ENCODE peak calls at places on chromosomes 2 and 18, in eight cellular contexts. H is breast epithelium; Q is AG04450; N is psoas muscle; A is OCI-LY7; T is upper lobe of right lung; W is testis; U is CD4-positive, CD25-positive, alpha-beta regulatory T cell. O is an unnamed sample.

GRCh38 chr2:17646096-17646554 is 105.6 kb downstream of the VSNL1 start:
- DNase-seq in Q (peak), H (peak), W (peak), N (no peak), U (peak), T (no peak), A (peak), O (peak)

GRCh38 chr18:51164327-51165290 is 32.9 kb downstream of the MEX3C start:
- DNase-seq in U (no peak), T (no peak), N (no peak), H (peak), A (peak), Q (no peak), W (no peak), O (no peak)

GRCh38 chr2:239186516-239186915 is 214.3 kb downstream of the HDAC4 start:
- DNase-seq in N (no peak), U (no peak), W (no peak), Q (no peak), T (peak), A (no peak), H (no peak), O (no peak)

GRCh38 chr2:42840141-42840540 is 47.8 kb upstream of the HAAO start:
- DNase-seq in W (peak), T (peak), H (no peak), A (no peak), N (no peak), U (no peak), Q (no peak), O (no peak)

GRCh38 chr18:52341617-52342381 is 1.8 kb downstream of the DCC start:
- DNase-seq in A (no peak), H (no peak), Q (no peak), U (no peak), T (no peak), N (peak), W (peak), O (no peak)

GRCh38 chr2:144711546-144712276 is 191.8 kb upstream of the ZEB2 start:
- DNase-seq in H (no peak), A (no peak), T (no peak), W (no peak), U (no peak), Q (no peak), N (no peak), O (no peak)

GRCh38 chr18:69215151-69215550 is 185.5 kb upstream of the DOK6 start:
- DNase-seq in U (no peak), W (no peak), T (no peak), Q (no peak), N (no peak), A (no peak), H (no peak), O (no peak)

GRCh38 chr2:88590998-88591613 is 36.2 kb downstream of the EIF2AK3 start:
- DNase-seq in A (peak), N (no peak), U (peak), Q (peak), W (peak), T (no peak), H (no peak), O (peak)

DNA sequence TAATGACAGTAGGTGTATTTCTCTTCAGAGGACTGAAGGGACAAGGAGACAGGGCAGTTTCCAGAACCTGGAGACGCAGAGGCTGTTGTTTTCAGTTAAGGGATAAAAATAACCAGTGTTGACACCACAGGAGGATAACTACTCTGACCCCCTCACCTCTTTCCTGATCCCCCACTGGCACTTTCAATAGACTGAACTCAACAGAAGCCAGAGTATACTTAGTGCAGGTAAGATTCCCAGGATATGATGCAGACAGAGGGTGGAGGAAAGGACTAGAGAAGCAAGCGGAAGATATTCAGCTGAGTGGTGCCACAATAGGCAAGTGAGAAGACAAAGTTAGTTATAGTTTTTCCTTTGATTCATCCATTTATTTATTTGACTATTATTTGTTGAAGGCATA is 19.8 kb downstream of the DHRS9 start:
- DNase-seq in W (no peak), Q (no peak), H (no peak), N (no peak), A (no peak), T (no peak), U (no peak), O (no peak)
- H3K27ac ChIP-seq in W (no peak), Q (no peak), H (no peak), N (no peak), A (no peak), T (no peak), U (no peak), O (no peak)

GRCh38 chr2:108589372-108589771 is 55.1 kb downstream of the LIMS1 start:
- DNase-seq in T (no peak), Q (no peak), N (no peak), W (no peak), H (no peak), A (no peak), U (no peak), O (no peak)
- H3K27ac ChIP-seq in T (peak), Q (no peak), N (peak), W (no peak), H (no peak), A (no peak), U (no peak), O (no peak)

DNA sequence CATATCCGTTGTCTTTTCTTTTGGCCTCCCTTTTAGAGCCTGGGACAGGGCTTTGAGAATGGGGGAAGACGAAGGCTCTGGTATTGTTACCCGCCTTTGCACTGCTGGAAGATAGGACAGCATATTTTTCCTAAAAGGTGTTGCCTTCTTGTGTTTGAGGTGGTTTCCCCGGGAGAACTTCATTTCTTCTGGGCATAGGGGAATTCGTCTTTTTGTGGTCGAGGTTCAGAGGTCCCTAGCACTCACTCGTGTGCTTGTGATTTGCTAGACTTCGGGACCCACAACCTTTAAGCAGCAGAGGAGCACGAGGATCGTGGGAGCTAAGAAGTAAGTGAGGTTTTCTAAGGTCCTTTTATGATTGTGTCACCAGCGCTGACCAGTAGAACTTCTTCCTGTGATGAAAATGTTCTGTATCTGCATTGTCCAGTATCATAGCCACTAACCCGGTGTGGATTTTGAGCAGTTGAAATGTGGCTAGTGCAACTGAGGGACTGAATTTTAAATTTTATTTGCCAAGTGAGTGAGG is 611 bp downstream of the ZNF512 start:
- DNase-seq in Q (no peak), A (peak), T (no peak), H (no peak), W (no peak), N (no peak), U (no peak), O (no peak)
- H3K27ac ChIP-seq in Q (peak), A (peak), T (peak), H (peak), W (peak), N (peak), U (peak), O (no peak)

DNA sequence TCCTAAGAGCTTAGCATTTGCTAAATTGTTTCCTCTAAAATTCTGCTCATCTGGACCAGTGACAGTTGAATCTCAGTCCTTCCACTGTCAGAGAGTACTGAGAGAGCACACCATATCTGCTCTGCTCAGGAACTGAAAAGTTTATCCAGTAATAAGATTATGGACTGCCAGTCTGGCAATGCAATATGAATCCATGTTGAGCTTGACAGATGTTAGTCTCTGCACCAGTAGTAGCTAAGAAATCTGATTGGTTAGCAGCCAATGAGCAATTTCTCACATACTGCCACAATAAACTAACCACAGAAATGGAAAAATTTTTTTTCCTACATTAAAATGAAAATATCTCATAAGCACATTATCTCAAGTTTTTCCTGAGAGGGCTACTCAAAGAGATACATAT is 2.3 kb downstream of the PRKD3 start:
- DNase-seq in A (peak), T (no peak), W (no peak), H (no peak), N (no peak), Q (no peak), U (no peak), O (no peak)
- H3K27ac ChIP-seq in A (peak), T (no peak), W (no peak), H (no peak), N (peak), Q (no peak), U (no peak), O (no peak)

DNA sequence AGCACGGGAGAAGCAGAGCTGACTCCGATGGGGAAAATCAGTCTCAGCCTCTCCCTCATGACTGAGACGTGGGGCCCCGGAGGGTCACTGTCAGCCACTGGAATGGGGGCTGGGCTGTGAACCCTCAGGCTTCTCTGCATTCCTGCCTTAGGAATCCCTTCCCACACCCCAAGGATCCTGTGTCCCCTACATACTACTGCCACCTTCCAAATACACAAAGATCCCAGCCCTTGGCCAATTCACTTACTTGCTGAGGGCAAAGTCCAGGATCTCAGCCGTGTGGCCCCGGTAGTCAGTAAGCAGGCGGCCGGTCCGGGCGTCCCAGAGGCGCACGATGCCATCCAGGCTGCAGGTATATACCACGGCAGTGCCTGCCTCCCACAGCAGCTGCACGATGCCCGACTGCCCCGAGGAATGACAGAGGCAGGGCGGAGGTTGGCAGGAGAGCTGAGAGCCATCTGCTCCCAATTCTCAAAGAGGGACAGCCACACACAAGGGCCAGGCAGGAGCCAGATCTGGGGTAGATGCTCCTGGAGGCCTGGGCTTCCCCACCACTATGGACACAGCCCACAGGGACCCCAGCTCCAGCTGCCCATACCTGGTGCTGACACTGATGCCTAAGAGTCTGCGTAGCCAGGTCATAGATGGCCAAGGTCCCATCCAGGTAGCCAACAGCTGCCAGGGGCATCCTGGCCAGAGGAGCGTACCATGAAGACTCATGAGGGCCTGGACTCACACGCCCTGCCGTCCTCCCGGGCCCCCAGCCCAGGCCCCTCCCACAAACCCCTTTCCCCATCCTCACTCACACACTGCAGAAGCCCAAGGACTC is 4.2 kb downstream of the GPBAR1 start:
- DNase-seq in U (no peak), T (peak), H (no peak), Q (no peak), N (peak), W (no peak), A (no peak), O (no peak)
- H3K27ac ChIP-seq in U (no peak), T (no peak), H (no peak), Q (no peak), N (no peak), W (no peak), A (no peak), O (no peak)